ENCODE peak calls at places on chromosomes 2 and 18, in ten cellular contexts. H is occipital lobe; B is iPS-NIHi11; L is sigmoid colon; X is G401; J is anterior cingulate cortex; M is C1 segment of cervical spinal cord; N is ovary; W is activated CD4-positive, alpha-beta T cell treated with anti-CD3 and anti-CD28 coated beads for 24 hours; C is progenitor cell of endocrine pancreas. T is an unnamed sample.

GRCh38 chr2:7269993-7270392 is 352.8 kb downstream of the RNF144A start:
- DNase-seq in X (peak), H (no peak), N (no peak), C (no peak), W (no peak), L (no peak), B (no peak), M (no peak), J (no peak), T (no peak)

GRCh38 chr18:56314396-56314795 is 324.0 kb downstream of the TXNL1 start:
- DNase-seq in L (no peak), X (peak), M (no peak), H (no peak), B (no peak), W (no peak), N (no peak), J (peak), C (no peak), T (no peak)

GRCh38 chr2:41722668-41723369 is 325.0 kb upstream of the PKDCC start:
- DNase-seq in X (no peak), C (no peak), B (no peak), H (no peak), W (no peak), N (peak), L (no peak), J (no peak), M (no peak), T (peak)

GRCh38 chr2:73257425-73258125 is 23.5 kb downstream of the CCT7 start:
- DNase-seq in W (no peak), H (no peak), L (no peak), N (no peak), B (no peak), J (no peak), M (no peak), X (no peak), C (no peak), T (no peak)

GRCh38 chr18:11392292-11392691 is 217.1 kb upstream of the SLC35G4 start:
- DNase-seq in W (no peak), X (no peak), M (no peak), J (no peak), C (no peak), H (no peak), L (no peak), B (peak), N (no peak), T (no peak)

GRCh38 chr2:189171956-189172609 is 7.5 kb downstream of the COL5A2 start:
- DNase-seq in J (no peak), M (no peak), H (no peak), C (no peak), N (no peak), W (no peak), X (no peak), L (no peak), B (no peak), T (no peak)

GRCh38 chr2:139916822-139917221 is 1136.6 kb upstream of the NXPH2 start:
- DNase-seq in L (no peak), H (no peak), N (no peak), M (no peak), J (no peak), C (no peak), X (no peak), W (no peak), B (no peak), T (no peak)

GRCh38 chr2:166841152-166841551 is 47.1 kb upstream of the XIRP2 start:
- DNase-seq in N (no peak), M (no peak), J (no peak), L (no peak), X (no peak), C (no peak), W (no peak), H (no peak), B (no peak), T (no peak)

GRCh38 chr2:140654565-140654964 is 1476.3 kb downstream of the LRP1B start:
- DNase-seq in C (no peak), W (no peak), B (no peak), N (no peak), H (no peak), M (no peak), X (no peak), J (no peak), L (no peak), T (no peak)

GRCh38 chr2:129761569-129762021 is 217.9 kb upstream of the RAB6C start:
- DNase-seq in X (no peak), N (no peak), L (no peak), B (no peak), H (no peak), M (no peak), J (no peak), C (no peak), W (no peak), T (no peak)

GRCh38 chr18:58051765-58052460 is 7.9 kb downstream of the NEDD4L start:
- DNase-seq in N (no peak), W (no peak), J (no peak), B (no peak), H (no peak), M (no peak), C (no peak), X (peak), L (no peak), T (no peak)

GRCh38 chr2:69304685-69305084 is 82.3 kb downstream of the GFPT1 start:
- DNase-seq in L (no peak), J (no peak), B (no peak), H (no peak), W (no peak), M (no peak), C (no peak), X (no peak), N (no peak), T (no peak)

GRCh38 chr2:224952942-224953657 is 89.2 kb downstream of the DOCK10 start:
- DNase-seq in X (no peak), H (no peak), C (no peak), W (no peak), N (no peak), L (no peak), M (no peak), J (no peak), B (no peak), T (no peak)

GRCh38 chr2:109232306-109232705 is 103.3 kb downstream of the SH3RF3 start:
- DNase-seq in X (no peak), M (no peak), H (no peak), B (no peak), L (no peak), W (no peak), J (no peak), C (no peak), N (no peak), T (no peak)

GRCh38 chr2:165893556-165893955 is 60.0 kb downstream of the TTC21B start:
- DNase-seq in X (no peak), L (no peak), W (no peak), B (no peak), H (no peak), J (no peak), N (no peak), C (no peak), M (no peak), T (no peak)

GRCh38 chr2:113173563-113174368 is at the start of gene PSD4:
- DNase-seq in J (no peak), C (no peak), M (peak), L (no peak), X (no peak), N (no peak), W (peak), B (no peak), H (no peak), T (no peak)

GRCh38 chr2:190835303-190835930 is 45.2 kb upstream of the GLS start:
- DNase-seq in B (peak), X (no peak), M (no peak), C (no peak), L (peak), N (peak), W (no peak), H (no peak), J (no peak), T (peak)

GRCh38 chr2:138475394-138475793 is 26.2 kb upstream of the SPOPL start:
- DNase-seq in M (no peak), B (no peak), W (no peak), N (no peak), L (no peak), J (no peak), C (no peak), H (no peak), X (no peak), T (no peak)

GRCh38 chr2:108324531-108325256 is 36.0 kb downstream of the SULT1C2 start:
- DNase-seq in J (no peak), N (no peak), W (no peak), H (no peak), X (no peak), L (no peak), B (no peak), M (no peak), C (no peak), T (peak)

GRCh38 chr2:236941106-236941505 is 144.6 kb upstream of the COPS8 start:
- DNase-seq in X (no peak), C (no peak), J (no peak), W (no peak), H (no peak), N (no peak), B (no peak), L (no peak), M (no peak), T (no peak)

GRCh38 chr2:209519911-209520310 is 96.1 kb downstream of the MAP2 start:
- DNase-seq in X (peak), N (no peak), H (no peak), B (no peak), W (no peak), C (no peak), L (no peak), M (no peak), J (no peak), T (no peak)

GRCh38 chr2:199659207-199659606 is 191.8 kb downstream of the FTCDNL1 start:
- DNase-seq in H (peak), N (no peak), C (peak), B (peak), M (no peak), W (no peak), X (no peak), L (no peak), J (peak), T (peak)